ENCODE peak calls at places on chromosomes 6 and 20, in six cellular contexts. P is mammary epithelial cell, W is aorta, Q is heart right ventricle, D is transverse colon, H is HCT116. S is an unnamed sample. For H3K4me1, the result is how much of the 10 kb centered on the place peaks cover.

GRCh38 chr6:154510144-154510905 is at the start of gene CNKSR3:
- DNase-seq in Q (peak), H (peak), W (peak), P (peak), D (peak), S (peak)

GRCh38 chr6:48626421-48626820 is 515.4 kb upstream of the PTCHD4 start:
- DNase-seq in P (no peak), H (no peak), D (no peak), W (no peak), Q (no peak), S (no peak)

GRCh38 chr6:113857565-113858066 is 471 bp downstream of the MARCKS start:
- DNase-seq in H (no peak), W (peak), P (peak), D (peak), Q (peak), S (no peak)

GRCh38 chr6:19879663-19880062 is 42.5 kb downstream of the ID4 start:
- DNase-seq in P (no peak), Q (no peak), D (no peak), W (no peak), H (no peak), S (no peak)

GRCh38 chr6:129662406-129662766 is 47.6 kb downstream of the ARHGAP18 start:
- DNase-seq in W (no peak), H (no peak), P (no peak), D (no peak), Q (no peak), S (no peak)

GRCh38 chr6:162538643-162539064 is 188.9 kb downstream of the PRKN start:
- DNase-seq in P (no peak), H (no peak), Q (peak), D (no peak), W (no peak), S (no peak)

GRCh38 chr6:21587925-21588811 is 5.4 kb upstream of the SOX4 start:
- DNase-seq in Q (peak), D (peak), W (peak), H (peak), P (peak), S (peak)

GRCh38 chr6:142713959-142714358 is 231.0 kb downstream of the HIVEP2 start:
- DNase-seq in W (no peak), P (no peak), Q (no peak), D (no peak), H (no peak), S (no peak)

GRCh38 chr6:26020983-26021349 is 58.4 kb downstream of the TRIM38 start:
- DNase-seq in W (peak), D (peak), P (peak), Q (peak), H (peak), S (peak)

GRCh38 chr6:87287251-87287650 is 35.1 kb upstream of the SMIM8 start:
- DNase-seq in Q (no peak), D (no peak), H (no peak), P (peak), W (no peak), S (no peak)

GRCh38 chr6:63392092-63392724 is 72.4 kb upstream of the LGSN start:
- DNase-seq in P (no peak), W (no peak), H (no peak), Q (no peak), D (no peak), S (no peak)

GRCh38 chr6:170293881-170294755 is 3.2 kb upstream of the DLL1 start:
- DNase-seq in D (no peak), P (no peak), H (no peak), Q (no peak), W (no peak), S (no peak)

GRCh38 chr6:34934516-34934915 is 45.5 kb downstream of the ANKS1A start:
- DNase-seq in Q (peak), D (peak), P (peak), W (peak), H (no peak), S (no peak)

GRCh38 chr20:63218701-63219446 is 2.9 kb upstream of the YTHDF1 start:
- DNase-seq in Q (no peak), W (no peak), H (no peak), D (no peak), P (no peak), S (no peak)

GRCh38 chr20:38209054-38209675 is 44.1 kb upstream of the TGM2 start:
- DNase-seq in W (no peak), P (no peak), D (no peak), H (no peak), Q (peak), S (no peak)

GRCh38 chr6:28880894-28881780 is 42.6 kb downstream of the TRIM27 start:
- DNase-seq in Q (peak), H (peak), W (peak), D (peak), P (peak), S (peak)

GRCh38 chr6:17311595-17312311 is 30.6 kb downstream of the RBM24 start:
- DNase-seq in P (no peak), D (no peak), Q (no peak), W (no peak), H (no peak), S (no peak)

DNA sequence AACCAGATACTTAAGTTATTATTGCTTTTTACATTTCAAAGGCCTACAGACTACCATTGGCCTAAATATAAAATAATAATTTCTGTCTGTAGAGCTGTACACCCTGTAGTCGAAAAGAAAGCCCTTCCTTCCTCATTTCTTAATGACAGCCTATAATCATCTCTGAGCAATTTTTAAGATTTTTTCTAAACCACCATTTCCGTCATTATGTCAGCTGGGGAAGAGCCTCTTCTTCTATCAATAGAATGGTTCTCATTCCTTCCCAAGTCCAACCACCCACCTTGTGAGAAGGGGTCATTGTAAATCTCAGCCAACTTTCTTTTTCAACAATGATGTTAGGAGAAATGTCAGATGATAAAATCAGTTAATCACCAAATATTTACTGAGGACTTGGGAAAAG is 91.8 kb downstream of the PLEKHG1 start:
- DNase-seq in Q (no peak), P (no peak), H (no peak), D (no peak), W (no peak), S (no peak)
- H3K27ac ChIP-seq in Q (peak), P (no peak), H (no peak), D (no peak), W (no peak), S (no peak)

GRCh38 chr6:135985471-135985870 is 134.0 kb downstream of the PDE7B start:
- DNase-seq in P (no peak), H (no peak), W (no peak), D (no peak), Q (no peak), S (no peak)
- H3K4me1 ChIP-seq in P (under half), H (under half), W (under half), D (under half), Q (under half), S (under half)

GRCh38 chr6:139475231-139475630 is 100.8 kb upstream of the CITED2 start:
- DNase-seq in H (no peak), P (no peak), D (no peak), W (no peak), Q (no peak), S (no peak)
- H3K27ac ChIP-seq in H (no peak), P (no peak), D (peak), W (no peak), Q (no peak), S (no peak)

GRCh38 chr6:147283460-147283859 is 79.2 kb downstream of the STXBP5 start:
- DNase-seq in H (no peak), Q (no peak), P (peak), W (no peak), D (peak), S (no peak)

GRCh38 chr6:147287869-147288271 is 83.7 kb downstream of the STXBP5 start:
- DNase-seq in D (no peak), W (no peak), Q (no peak), P (peak), H (peak), S (no peak)

GRCh38 chr6:147281895-147282565 is 77.8 kb downstream of the STXBP5 start:
- DNase-seq in P (no peak), Q (no peak), D (no peak), H (no peak), W (no peak), S (no peak)

GRCh38 chr6:147282566-147282959 is 78.3 kb downstream of the STXBP5 start:
- DNase-seq in W (no peak), D (no peak), H (no peak), Q (no peak), P (no peak), S (no peak)

GRCh38 chr6:147285087-147285855 is 81.1 kb downstream of the STXBP5 start:
- DNase-seq in H (peak), Q (no peak), P (peak), D (no peak), W (no peak), S (no peak)
- H3K4me1 ChIP-seq in H (under half), Q (under half), P (under half), D (under half), W (under half), S (under half)

S was measured in Peyer's patch.